ENCODE peak calls at places on chromosomes 16 and 17, in six cellular contexts. S is endothelial cell; D is sigmoid colon; K is adipocyte; J is activated naive CD4-positive, alpha-beta T cell treated with Interleukin-2 at 50 U/mL for 16 hours; Y is stimulated activated CD8-positive, alpha-beta memory T cell treated with anti-CD3 and anti-CD28 coated beads, Interleukin-12 subunit alpha, Interleukin-12 subunit beta, amount 100 ng/mL, for 1 hour. Q is an unnamed sample.

GRCh38 chr17:38918129-38918913 is 7.1 kb upstream of the LASP1NB start:
- DNase-seq in S (no peak), D (peak), K (no peak), J (no peak), Y (no peak), Q (no peak)

GRCh38 chr17:28324272-28324745 is 5.3 kb downstream of the TMEM97 start:
- DNase-seq in S (no peak), D (no peak), K (no peak), J (no peak), Y (no peak), Q (no peak)

GRCh38 chr17:32899240-32900013 is 22.5 kb upstream of the MYO1D start:
- DNase-seq in S (no peak), D (no peak), K (no peak), J (no peak), Y (no peak), Q (no peak)

GRCh38 chr17:74240637-74241036 is 27.3 kb downstream of the TTYH2 start:
- DNase-seq in S (no peak), D (no peak), K (peak), J (no peak), Y (no peak), Q (no peak)

GRCh38 chr17:75428775-75429469 is 23.4 kb upstream of the GRB2 start:
- DNase-seq in S (no peak), D (no peak), K (peak), J (no peak), Y (no peak), Q (peak)

GRCh38 chr17:20091161-20092029 is 82.2 kb downstream of the SPECC1 start:
- DNase-seq in S (no peak), D (no peak), K (no peak), J (no peak), Y (no peak), Q (no peak)

GRCh38 chr17:35089846-35090193 is 26.3 kb upstream of the RFFL start:
- DNase-seq in S (peak), D (no peak), K (peak), J (peak), Y (no peak), Q (peak)

GRCh38 chr16:87715658-87716057 is 50.1 kb downstream of the KLHDC4 start:
- DNase-seq in S (no peak), D (no peak), K (peak), J (no peak), Y (no peak), Q (peak)

GRCh38 chr17:69972251-69972650 is 102.8 kb upstream of the KCNJ16 start:
- DNase-seq in S (no peak), D (no peak), K (peak), J (no peak), Y (no peak), Q (no peak)

GRCh38 chr17:56881685-56882295 is 32.1 kb downstream of the TRIM25 start:
- DNase-seq in S (no peak), D (no peak), K (no peak), J (no peak), Y (no peak), Q (no peak)

GRCh38 chr17:74729368-74729767 is 7.7 kb upstream of the RAB37 start:
- DNase-seq in S (no peak), D (no peak), K (no peak), J (no peak), Y (no peak), Q (no peak)

GRCh38 chr17:6035801-6036394 is 34.3 kb upstream of the WSCD1 start:
- DNase-seq in S (no peak), D (no peak), K (peak), J (no peak), Y (no peak), Q (no peak)

GRCh38 chr17:7589891-7590611 is at the start of gene SOX15:
- DNase-seq in S (no peak), D (no peak), K (no peak), J (no peak), Y (no peak), Q (no peak)

GRCh38 chr17:51860934-51861561 is 297.5 kb downstream of the CA10 start:
- DNase-seq in S (peak), D (no peak), K (no peak), J (no peak), Y (no peak), Q (peak)

GRCh38 chr16:3960049-3960809 is 79.7 kb upstream of the CREBBP start:
- DNase-seq in S (no peak), D (no peak), K (peak), J (no peak), Y (no peak), Q (no peak)

GRCh38 chr16:90015586-90016338 is 3.5 kb downstream of the DBNDD1 start:
- DNase-seq in S (no peak), D (no peak), K (no peak), J (no peak), Y (no peak), Q (no peak)

GRCh38 chr16:48906076-48906475 is 296.1 kb upstream of the N4BP1 start:
- DNase-seq in S (no peak), D (no peak), K (no peak), J (no peak), Y (no peak), Q (no peak)